ENCODE peak calls at places on chromosomes 13 and 19, in eight cellular contexts. I, O, G, B, C, L, D and X are unnamed samples.

GRCh38 chr19:48393196-48393558 is 291 bp upstream of the GRIN2D start:
- DNase-seq in D (no peak), O (no peak), C (no peak), B (no peak), I (no peak), L (no peak), G (no peak), X (no peak)

GRCh38 chr13:27474751-27475268 is 24.4 kb upstream of the MTIF3 start:
- DNase-seq in O (no peak), D (no peak), B (no peak), I (no peak), L (no peak), G (no peak), C (no peak), X (no peak)

GRCh38 chr19:14410054-14410774 is 8.9 kb downstream of the DDX39A start:
- DNase-seq in L (no peak), B (no peak), O (no peak), I (peak), C (peak), G (no peak), D (no peak), X (peak)

GRCh38 chr19:798415-799075 is 1.3 kb downstream of the PTBP1 start:
- DNase-seq in C (no peak), B (no peak), G (no peak), D (no peak), O (no peak), I (peak), L (peak), X (no peak)

GRCh38 chr19:2561895-2562294 is 86.0 kb downstream of the GADD45B start:
- DNase-seq in B (no peak), I (peak), C (no peak), D (no peak), O (peak), G (no peak), L (peak), X (peak)

GRCh38 chr19:2250765-2251576 is 1.8 kb downstream of the AMH start:
- DNase-seq in I (peak), D (no peak), G (no peak), O (no peak), B (no peak), L (no peak), C (no peak), X (peak)

GRCh38 chr19:14138576-14139265 is 2.3 kb upstream of the ASF1B start:
- DNase-seq in L (no peak), G (no peak), I (peak), O (no peak), D (peak), B (no peak), C (no peak), X (no peak)

GRCh38 chr19:13689050-13689449 is 75.3 kb upstream of the MRI1 start:
- DNase-seq in O (no peak), G (peak), I (no peak), C (no peak), B (no peak), D (no peak), L (no peak), X (peak)

GRCh38 chr13:90287521-90287920 is 1060.0 kb upstream of the MIR17HG start:
- DNase-seq in I (no peak), L (no peak), O (no peak), C (no peak), B (no peak), G (no peak), D (no peak), X (no peak)

GRCh38 chr13:44768775-44769578 is 192.8 kb upstream of the TSC22D1 start:
- DNase-seq in L (no peak), C (no peak), G (no peak), O (peak), I (no peak), B (no peak), D (no peak), X (peak)

GRCh38 chr13:114112231-114112825 is 20.1 kb downstream of the RASA3 start:
- DNase-seq in L (no peak), I (no peak), C (no peak), G (no peak), O (no peak), B (peak), D (no peak), X (no peak)

GRCh38 chr13:40984670-40985366 is 34.3 kb downstream of the ELF1 start:
- DNase-seq in G (no peak), L (no peak), B (no peak), I (no peak), C (no peak), D (peak), O (no peak), X (no peak)

GRCh38 chr13:18951412-18951811 is 230.2 kb downstream of the TUBA3C start:
- DNase-seq in O (no peak), D (no peak), I (no peak), G (no peak), C (no peak), B (peak), L (no peak), X (peak)

GRCh38 chr13:61774903-61775302 is 359.3 kb upstream of the PCDH20 start:
- DNase-seq in L (no peak), C (no peak), D (peak), O (no peak), B (no peak), G (no peak), I (no peak), X (no peak)

GRCh38 chr19:55368701-55369563 is 1.3 kb downstream of the IL11 start:
- DNase-seq in O (no peak), L (no peak), D (no peak), I (peak), B (no peak), G (no peak), C (no peak), X (peak)

GRCh38 chr19:289651-290538 is 1.3 kb downstream of the PLPP2 start:
- DNase-seq in I (peak), B (peak), C (no peak), L (no peak), O (peak), D (no peak), G (peak), X (no peak)

GRCh38 chr13:112169941-112170822 is 103.2 kb downstream of the SOX1 start:
- DNase-seq in O (no peak), D (no peak), L (no peak), C (no peak), G (no peak), B (peak), I (no peak), X (no peak)

GRCh38 chr19:30686252-30686762 is 314.1 kb downstream of the ZNF536 start:
- DNase-seq in G (no peak), D (peak), L (no peak), O (no peak), I (no peak), C (no peak), B (peak), X (no peak)

GRCh38 chr13:79225487-79226232 is 180.4 kb downstream of the RBM26 start:
- DNase-seq in B (no peak), I (no peak), G (peak), L (no peak), O (no peak), C (no peak), D (no peak), X (no peak)

GRCh38 chr13:108508263-108508662 is 121.1 kb upstream of the MYO16 start:
- DNase-seq in O (no peak), L (no peak), C (no peak), D (peak), I (no peak), B (no peak), G (peak), X (peak)

GRCh38 chr13:36997716-36998427 is 1.3 kb downstream of the ALG5 start:
- DNase-seq in I (no peak), D (no peak), C (no peak), O (no peak), G (no peak), B (no peak), L (no peak), X (no peak)

GRCh38 chr19:14114854-14115253 is 2.7 kb downstream of the PRKACA start:
- DNase-seq in L (peak), D (peak), O (peak), B (no peak), G (no peak), I (peak), C (peak), X (peak)

GRCh38 chr19:10672529-10673150 is 18.5 kb downstream of the ILF3 start:
- DNase-seq in C (no peak), I (peak), D (no peak), L (no peak), G (no peak), O (no peak), B (no peak), X (no peak)

GRCh38 chr19:1651548-1652394 is 644 bp downstream of the TCF3 start:
- DNase-seq in G (peak), O (no peak), L (peak), I (peak), D (no peak), C (no peak), B (no peak), X (no peak)

GRCh38 chr13:98997738-98998641 is 20.1 kb upstream of the DOCK9 start:
- DNase-seq in G (no peak), O (no peak), B (no peak), D (no peak), I (no peak), C (no peak), L (no peak), X (no peak)

GRCh38 chr19:5621311-5621944 is 1.1 kb downstream of the SAFB2 start:
- DNase-seq in G (no peak), C (no peak), D (peak), B (no peak), O (no peak), I (no peak), L (no peak), X (no peak)

GRCh38 chr19:7650148-7650547 is 13.2 kb downstream of the STXBP2 start:
- DNase-seq in D (no peak), C (no peak), B (no peak), I (no peak), G (no peak), O (no peak), L (no peak), X (no peak)

GRCh38 chr19:13329766-13330165 is 176.5 kb downstream of the CACNA1A start:
- DNase-seq in G (no peak), L (no peak), O (no peak), B (no peak), D (no peak), I (no peak), C (no peak), X (no peak)

GRCh38 chr13:105894711-105895110 is 640.8 kb downstream of the EFNB2 start:
- DNase-seq in B (no peak), C (no peak), O (no peak), I (no peak), G (no peak), L (no peak), D (no peak), X (no peak)

GRCh38 chr19:38529610-38530009 is 88.1 kb downstream of the MAP4K1 start:
- DNase-seq in C (no peak), D (no peak), B (no peak), G (no peak), I (no peak), O (no peak), L (no peak), X (no peak)

GRCh38 chr19:11159598-11160001 is 4.0 kb upstream of the SPC24 start:
- DNase-seq in D (no peak), O (no peak), I (no peak), C (no peak), B (no peak), G (no peak), L (no peak), X (no peak)

GRCh38 chr13:51600703-51601102 is 16.4 kb downstream of the WDFY2 start:
- DNase-seq in D (no peak), O (no peak), B (no peak), L (no peak), I (no peak), C (no peak), G (no peak), X (no peak)

GRCh38 chr13:72565893-72566292 is 161.5 kb downstream of the MZT1 start:
- DNase-seq in G (peak), D (peak), I (no peak), L (no peak), B (no peak), O (no peak), C (no peak), X (no peak)

GRCh38 chr13:26019881-26020535 is 31.8 kb downstream of the SHISA2 start:
- DNase-seq in O (no peak), C (no peak), B (no peak), D (no peak), G (no peak), I (no peak), L (no peak), X (no peak)

GRCh38 chr13:89115307-89115706 is 1444.1 kb downstream of the SLITRK5 start:
- DNase-seq in I (no peak), B (no peak), D (no peak), L (no peak), G (no peak), C (no peak), O (no peak), X (no peak)

GRCh38 chr13:74910399-74910798 is 571.6 kb downstream of the TBC1D4 start:
- DNase-seq in O (no peak), L (no peak), I (no peak), B (no peak), C (no peak), G (no peak), D (no peak), X (no peak)

GRCh38 chr13:103168901-103169508 is 102.8 kb upstream of the SLC10A2 start:
- DNase-seq in D (no peak), C (no peak), I (no peak), O (no peak), G (no peak), L (no peak), B (no peak), X (no peak)

GRCh38 chr19:46299004-46299509 is 2.2 kb downstream of the HIF3A start:
- DNase-seq in B (peak), O (no peak), C (no peak), L (no peak), D (peak), I (no peak), G (peak), X (no peak)

GRCh38 chr13:98446234-98446621 is 130.7 kb downstream of the STK24 start:
- DNase-seq in I (no peak), O (no peak), G (no peak), B (no peak), C (no peak), D (no peak), L (no peak), X (no peak)